ENCODE peak calls at places on chromosomes 16 and 17, in ten cellular contexts. Q is effector memory CD4-positive, alpha-beta T cell; W is heart right ventricle; M is heart left ventricle; C is psoas muscle; S is IMR-90; H is H1; X is left ventricle myocardium inferior; T is body of pancreas; F is CD8-positive, alpha-beta T cell. R is an unnamed sample. For H3K36me3, H3K27me3 and H3K4me1, the result is how much of the 10 kb centered on the place peaks cover.

GRCh38 chr17:17139972-17140589 is 66.1 kb downstream of the PLD6 start:
- DNase-seq in Q (no peak), W (no peak), M (no peak), C (no peak), S (no peak), H (no peak), X (no peak), T (no peak), F (no peak), R (no peak)

GRCh38 chr17:7922499-7923289 is 6.6 kb upstream of the RNF227 start:
- DNase-seq in Q (peak), W (peak), M (peak), C (peak), S (peak), H (no peak), X (peak), T (peak), F (peak), R (peak)

GRCh38 chr16:86990451-86990850 is 326.7 kb downstream of the C16orf95 start:
- DNase-seq in Q (no peak), W (no peak), M (no peak), C (no peak), S (no peak), H (no peak), X (no peak), T (no peak), F (no peak), R (no peak)

GRCh38 chr17:36778458-36778857 is 158.8 kb upstream of the LHX1 start:
- DNase-seq in Q (no peak), W (no peak), M (no peak), C (no peak), S (no peak), H (no peak), X (no peak), T (no peak), F (no peak), R (no peak)

GRCh38 chr16:81592353-81592866 is 147.8 kb downstream of the CMIP start:
- DNase-seq in Q (no peak), W (no peak), M (no peak), C (no peak), S (no peak), H (no peak), X (no peak), T (no peak), F (no peak), R (no peak)

GRCh38 chr16:26363581-26363980 is 671.8 kb downstream of the HS3ST4 start:
- DNase-seq in Q (no peak), W (no peak), M (no peak), C (no peak), S (no peak), H (no peak), X (no peak), T (no peak), F (no peak), R (no peak)

GRCh38 chr17:19365499-19365817 is 2.9 kb upstream of the B9D1 start:
- DNase-seq in Q (no peak), W (no peak), M (no peak), C (no peak), S (no peak), H (no peak), X (no peak), T (no peak), F (no peak), R (no peak)

GRCh38 chr17:79874329-79874981 is 35.2 kb upstream of the CBX4 start:
- DNase-seq in Q (no peak), W (no peak), M (no peak), C (no peak), S (peak), H (no peak), X (no peak), T (peak), F (no peak), R (peak)

GRCh38 chr17:15261818-15262290 is 3.3 kb downstream of the PMP22 start:
- DNase-seq in Q (no peak), W (peak), M (no peak), C (no peak), S (no peak), H (no peak), X (peak), T (no peak), F (no peak), R (no peak)

GRCh38 chr17:67685351-67685750 is 32.4 kb upstream of the NOL11 start:
- DNase-seq in Q (no peak), W (no peak), M (no peak), C (no peak), S (no peak), H (no peak), X (no peak), T (no peak), F (no peak), R (no peak)

GRCh38 chr17:7046127-7046724 is 2.3 kb upstream of the SLC16A11 start:
- DNase-seq in Q (peak), W (no peak), M (no peak), C (no peak), S (no peak), H (no peak), X (no peak), T (peak), F (no peak), R (peak)

GRCh38 chr17:39164675-39165143 is 1.3 kb downstream of the ARL5C start:
- DNase-seq in Q (peak), W (peak), M (peak), C (peak), S (peak), H (peak), X (peak), T (peak), F (peak), R (peak)

GRCh38 chr17:30961213-30962188 is 9.3 kb upstream of the RNF135 start:
- DNase-seq in Q (no peak), W (no peak), M (no peak), C (peak), S (peak), H (no peak), X (no peak), T (peak), F (no peak), R (no peak)

GRCh38 chr17:37821025-37821713 is 76.3 kb upstream of the HNF1B start:
- DNase-seq in Q (no peak), W (no peak), M (no peak), C (no peak), S (peak), H (no peak), X (no peak), T (no peak), F (no peak), R (no peak)

GRCh38 chr16:57508084-57508425 is 21.8 kb upstream of the DOK4 start:
- DNase-seq in Q (no peak), W (no peak), M (no peak), C (peak), S (no peak), H (no peak), X (no peak), T (no peak), F (no peak), R (no peak)

GRCh38 chr16:17266606-17267313 is 204.0 kb downstream of the XYLT1 start:
- DNase-seq in Q (no peak), W (no peak), M (no peak), C (peak), S (no peak), H (no peak), X (no peak), T (peak), F (no peak), R (no peak)

GRCh38 chr16:66095676-66096075 is 270.8 kb upstream of the CDH5 start:
- DNase-seq in Q (no peak), W (no peak), M (no peak), C (no peak), S (no peak), H (no peak), X (no peak), T (no peak), F (no peak), R (no peak)

GRCh38 chr17:50638851-50639767 is 4.4 kb downstream of the ABCC3 start:
- DNase-seq in Q (no peak), W (peak), M (peak), C (peak), S (peak), H (no peak), X (peak), T (peak), F (no peak), R (peak)

GRCh38 chr16:57204675-57205074 is 18.5 kb downstream of the RSPRY1 start:
- DNase-seq in Q (no peak), W (no peak), M (no peak), C (no peak), S (no peak), H (no peak), X (no peak), T (no peak), F (no peak), R (no peak)

GRCh38 chr17:6495450-6496115 is 51.3 kb downstream of the PIMREG start:
- DNase-seq in Q (no peak), W (no peak), M (no peak), C (peak), S (no peak), H (no peak), X (no peak), T (no peak), F (no peak), R (no peak)

GRCh38 chr17:32549559-32549958 is 62.8 kb downstream of the CDK5R1 start:
- DNase-seq in Q (no peak), W (no peak), M (no peak), C (no peak), S (no peak), H (no peak), X (no peak), T (no peak), F (no peak), R (no peak)

GRCh38 chr17:10772425-10773380 is 31.2 kb downstream of the TMEM238L start:
- DNase-seq in Q (peak), W (no peak), M (no peak), C (no peak), S (peak), H (peak), X (no peak), T (peak), F (no peak), R (peak)

GRCh38 chr17:50128441-50129302 is 1.3 kb downstream of the SAMD14 start:
- DNase-seq in Q (no peak), W (no peak), M (no peak), C (peak), S (peak), H (no peak), X (no peak), T (no peak), F (no peak), R (peak)

GRCh38 chr17:77802811-77803220 is 155.7 kb upstream of the TNRC6C start:
- DNase-seq in Q (no peak), W (peak), M (peak), C (peak), S (peak), H (no peak), X (no peak), T (peak), F (no peak), R (peak)

GRCh38 chr16:49530396-49530795 is 156.8 kb downstream of the C16orf78 start:
- DNase-seq in Q (no peak), W (no peak), M (no peak), C (no peak), S (no peak), H (no peak), X (no peak), T (no peak), F (no peak), R (no peak)

GRCh38 chr17:9234404-9234945 is 213.2 kb downstream of the NTN1 start:
- DNase-seq in Q (no peak), W (no peak), M (no peak), C (peak), S (no peak), H (no peak), X (no peak), T (no peak), F (no peak), R (no peak)

GRCh38 chr17:4474093-4474492 is 24.6 kb upstream of the SPNS2 start:
- DNase-seq in Q (no peak), W (peak), M (peak), C (peak), S (no peak), H (no peak), X (peak), T (no peak), F (no peak), R (no peak)

GRCh38 chr16:4733747-4734062 is 366 bp downstream of the ANKS3 start:
- DNase-seq in Q (no peak), W (no peak), M (no peak), C (no peak), S (no peak), H (no peak), X (no peak), T (no peak), F (no peak), R (no peak)

GRCh38 chr16:22123146-22123545 is 30.8 kb downstream of the VWA3A start:
- DNase-seq in Q (no peak), W (no peak), M (no peak), C (no peak), S (no peak), H (no peak), X (no peak), T (no peak), F (no peak), R (no peak)

GRCh38 chr17:74635418-74635817 is 11.9 kb upstream of the CD300E start:
- DNase-seq in Q (no peak), W (no peak), M (no peak), C (no peak), S (no peak), H (no peak), X (no peak), T (no peak), F (no peak), R (peak)

GRCh38 chr16:56941856-56942331 is 10.0 kb downstream of the HERPUD1 start:
- DNase-seq in Q (no peak), W (no peak), M (no peak), C (no peak), S (no peak), H (no peak), X (no peak), T (no peak), F (no peak), R (no peak)

GRCh38 chr16:24670623-24671454 is 58.6 kb upstream of the TNRC6A start:
- DNase-seq in Q (no peak), W (peak), M (peak), C (peak), S (peak), H (no peak), X (peak), T (peak), F (no peak), R (peak)

GRCh38 chr16:58537124-58537906 is 22.0 kb downstream of the SETD6 start:
- DNase-seq in Q (no peak), W (no peak), M (no peak), C (no peak), S (no peak), H (no peak), X (no peak), T (no peak), F (no peak), R (no peak)

GRCh38 chr16:58533751-58534470 is 18.6 kb downstream of the SETD6 start:
- DNase-seq in Q (no peak), W (no peak), M (peak), C (peak), S (no peak), H (no peak), X (peak), T (no peak), F (no peak), R (no peak)

GRCh38 chr16:58535100-58535499 is 19.8 kb downstream of the SETD6 start:
- DNase-seq in Q (no peak), W (no peak), M (no peak), C (no peak), S (no peak), H (no peak), X (no peak), T (no peak), F (no peak), R (no peak)

DNA sequence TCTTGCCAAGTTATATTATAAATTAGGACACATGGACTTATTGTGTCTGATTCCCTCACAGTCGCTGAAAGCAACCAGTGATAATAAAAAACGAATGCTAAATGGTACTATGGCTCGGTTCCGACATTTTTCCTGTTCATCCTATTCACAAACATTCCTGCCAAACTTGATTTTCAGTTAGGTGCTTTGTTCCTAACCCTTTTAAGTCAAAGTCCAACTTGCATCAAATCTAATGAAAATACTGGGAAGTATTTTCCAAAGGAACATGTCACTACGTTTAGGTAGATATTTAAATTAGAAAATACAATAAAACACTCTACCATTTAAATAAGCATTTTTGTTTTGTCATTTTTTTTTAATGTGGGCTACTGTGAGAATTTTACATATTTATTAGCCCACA is 21.0 kb downstream of the SETD6 start:
- DNase-seq in Q (no peak), W (no peak), M (no peak), C (no peak), S (no peak), H (no peak), X (no peak), T (no peak), F (no peak), R (no peak)
- H3K36me3 ChIP-seq in Q (half or more), W (half or more), M (half or more), C (under half), S (half or more), H (half or more), X (half or more), T (under half), F (half or more), R (half or more)

GRCh38 chr17:58534331-58534730 is 19.9 kb upstream of the MTMR4 start:
- DNase-seq in Q (no peak), W (no peak), M (no peak), C (no peak), S (no peak), H (no peak), X (no peak), T (no peak), F (no peak), R (no peak)

GRCh38 chr17:58533616-58534188 is 19.3 kb upstream of the MTMR4 start:
- DNase-seq in Q (no peak), W (no peak), M (no peak), C (no peak), S (no peak), H (no peak), X (no peak), T (no peak), F (no peak), R (no peak)

GRCh38 chr17:58534901-58535421 is 20.5 kb upstream of the MTMR4 start:
- DNase-seq in Q (no peak), W (no peak), M (peak), C (no peak), S (peak), H (no peak), X (peak), T (no peak), F (no peak), R (peak)

GRCh38 chr17:58536541-58536940 is 22.1 kb upstream of the MTMR4 start:
- DNase-seq in Q (no peak), W (no peak), M (no peak), C (no peak), S (no peak), H (no peak), X (no peak), T (no peak), F (no peak), R (no peak)

GRCh38 chr17:58535431-58535830 is 21.0 kb upstream of the MTMR4 start:
- DNase-seq in Q (no peak), W (no peak), M (no peak), C (no peak), S (peak), H (no peak), X (no peak), T (no peak), F (no peak), R (no peak)
- H3K27me3 ChIP-seq in Q (under half), W (under half), M (under half), C (under half), S (under half), H (under half), X (under half), T (under half), F (under half), R (under half)

DNA sequence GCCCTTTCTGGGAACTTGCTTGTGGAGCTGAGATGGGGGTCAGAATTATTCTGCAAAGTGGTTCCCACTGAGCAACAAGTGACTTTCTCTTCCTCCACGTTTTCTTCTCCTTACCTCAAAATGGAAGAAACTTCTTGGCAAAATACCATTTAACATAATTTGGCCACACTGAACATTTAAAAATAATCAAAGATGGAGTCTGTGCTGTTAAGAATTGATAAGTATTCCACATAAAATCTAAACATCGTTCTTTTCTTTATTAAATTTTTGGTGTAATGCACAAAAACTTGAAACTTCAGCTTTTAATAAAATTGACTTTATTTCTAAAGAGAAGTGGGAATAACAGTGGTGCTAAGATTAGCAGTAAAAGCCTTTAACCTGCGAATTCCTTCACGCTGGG is 164.0 kb downstream of the PRKCA start:
- DNase-seq in Q (no peak), W (no peak), M (no peak), C (no peak), S (no peak), H (no peak), X (no peak), T (no peak), F (no peak), R (no peak)
- H3K4me1 ChIP-seq in Q (under half), W (half or more), M (under half), C (under half), S (under half), H (under half), X (under half), T (under half), F (under half), R (under half)

DNA sequence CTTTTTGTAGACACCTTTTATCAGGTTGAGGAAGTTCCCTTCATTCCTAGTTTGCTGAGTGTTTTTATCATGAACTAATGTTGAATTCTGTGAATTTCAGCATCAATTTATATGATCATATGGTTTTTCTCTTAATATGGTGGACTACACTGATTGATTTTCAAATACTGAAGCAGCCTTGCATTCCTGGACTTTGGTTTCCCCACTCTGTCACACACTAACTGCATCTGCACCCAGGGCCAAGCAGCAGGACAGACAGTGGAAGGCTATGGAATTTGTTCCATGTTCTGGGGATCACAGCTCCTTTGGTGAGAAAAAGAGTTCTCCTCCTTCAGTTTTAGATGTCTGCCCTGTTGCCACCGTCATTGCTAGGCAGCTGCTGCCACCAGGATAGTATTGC is 7.8 kb downstream of the TERF2 start:
- DNase-seq in Q (no peak), W (no peak), M (no peak), C (no peak), S (no peak), H (no peak), X (no peak), T (no peak), F (no peak), R (no peak)
- H3K36me3 ChIP-seq in Q (under half), W (half or more), M (half or more), C (under half), S (under half), H (under half), X (half or more), T (under half), F (under half), R (half or more)

DNA sequence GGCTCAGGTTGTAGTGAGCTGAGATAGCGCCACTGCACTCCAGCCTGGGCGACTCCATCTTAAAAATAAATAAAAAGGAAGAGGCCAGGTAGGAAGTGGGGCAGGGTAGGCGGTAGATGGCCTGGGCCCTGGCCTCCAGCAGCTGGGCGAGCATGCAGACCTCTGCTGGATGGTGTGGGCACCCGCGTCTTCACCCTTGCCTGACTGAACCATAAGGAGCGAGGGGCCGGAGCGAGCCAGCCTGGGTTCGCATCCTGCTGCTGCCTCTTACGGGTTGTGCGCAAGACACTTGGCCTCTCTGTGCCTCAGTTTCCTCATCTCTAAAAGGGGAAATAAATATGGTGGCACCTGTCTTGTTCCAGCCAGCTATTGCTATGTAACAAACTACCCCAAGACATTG is 146.1 kb upstream of the GSE1 start:
- DNase-seq in Q (no peak), W (no peak), M (no peak), C (no peak), S (no peak), H (no peak), X (no peak), T (no peak), F (no peak), R (no peak)
- H3K27me3 ChIP-seq in Q (under half), W (under half), M (under half), C (under half), S (under half), H (under half), X (under half), T (under half), F (under half), R (under half)

GRCh38 chr16:47624563-47624962 is 163.4 kb downstream of the PHKB start:
- DNase-seq in Q (no peak), W (no peak), M (no peak), C (no peak), S (no peak), H (no peak), X (no peak), T (no peak), F (no peak), R (no peak)

GRCh38 chr16:47617732-47618131 is 156.6 kb downstream of the PHKB start:
- DNase-seq in Q (no peak), W (no peak), M (no peak), C (no peak), S (no peak), H (no peak), X (no peak), T (no peak), F (no peak), R (peak)

GRCh38 chr16:47625115-47625567 is 164.0 kb downstream of the PHKB start:
- DNase-seq in Q (no peak), W (no peak), M (no peak), C (no peak), S (no peak), H (no peak), X (no peak), T (no peak), F (no peak), R (no peak)

GRCh38 chr16:47627056-47627455 is 165.9 kb downstream of the PHKB start:
- DNase-seq in Q (no peak), W (no peak), M (no peak), C (no peak), S (no peak), H (no peak), X (no peak), T (no peak), F (no peak), R (no peak)

GRCh38 chr16:47622666-47623176 is 161.6 kb downstream of the PHKB start:
- DNase-seq in Q (no peak), W (no peak), M (no peak), C (no peak), S (no peak), H (no peak), X (no peak), T (no peak), F (no peak), R (no peak)
- H3K4me1 ChIP-seq in Q (under half), W (under half), M (under half), C (under half), S (under half), H (under half), X (under half), T (under half), F (under half), R (under half)

R was measured in cardiac muscle cell.